ENCODE peak calls at places on chromosome 16, in ten cellular contexts. One of them, this sample, is unnamed.

GRCh38 chr16:1674751-1675664 is 3.1 kb upstream of the JPT2 start:
- DNase-seq in heart right ventricle: no peak
- DNase-seq in brain microvascular endothelial cell: peak; percentile 71
- DNase-seq in stomach: no peak
- DNase-seq in mammary epithelial cell: peak; percentile 67
- DNase-seq in foreskin fibroblast: peak; percentile 65
- DNase-seq in mucosa of descending colon: no peak
- DNase-seq in BE2C: no peak
- DNase-seq in body of pancreas: no peak
- DNase-seq in ascending aorta: no peak
- DNase-seq in this sample: peak; percentile 33

GRCh38 chr16:53905028-53905427 is 201.1 kb downstream of the FTO start:
- DNase-seq in heart right ventricle: no peak
- DNase-seq in brain microvascular endothelial cell: no peak
- DNase-seq in stomach: no peak
- DNase-seq in mammary epithelial cell: no peak
- DNase-seq in foreskin fibroblast: no peak
- DNase-seq in mucosa of descending colon: no peak
- DNase-seq in BE2C: no peak
- DNase-seq in body of pancreas: no peak
- DNase-seq in ascending aorta: no peak
- DNase-seq in this sample: no peak

GRCh38 chr16:59699786-59700185 is 965.7 kb upstream of the GOT2 start:
- DNase-seq in heart right ventricle: no peak
- DNase-seq in brain microvascular endothelial cell: no peak
- DNase-seq in stomach: no peak
- DNase-seq in mammary epithelial cell: no peak
- DNase-seq in foreskin fibroblast: no peak
- DNase-seq in mucosa of descending colon: no peak
- DNase-seq in BE2C: no peak
- DNase-seq in body of pancreas: no peak
- DNase-seq in ascending aorta: no peak
- DNase-seq in this sample: no peak

GRCh38 chr16:75938818-75939217 is 212.5 kb upstream of the CPHXL start:
- DNase-seq in heart right ventricle: no peak
- DNase-seq in brain microvascular endothelial cell: no peak
- DNase-seq in stomach: no peak
- DNase-seq in mammary epithelial cell: peak; percentile 28
- DNase-seq in foreskin fibroblast: no peak
- DNase-seq in mucosa of descending colon: no peak
- DNase-seq in BE2C: no peak
- DNase-seq in body of pancreas: no peak
- DNase-seq in ascending aorta: no peak
- DNase-seq in this sample: no peak

GRCh38 chr16:50002190-50002589 is 22.8 kb upstream of the CNEP1R1 start:
- DNase-seq in heart right ventricle: no peak
- DNase-seq in brain microvascular endothelial cell: no peak
- DNase-seq in stomach: no peak
- DNase-seq in mammary epithelial cell: peak; percentile 42
- DNase-seq in foreskin fibroblast: no peak
- DNase-seq in mucosa of descending colon: no peak
- DNase-seq in BE2C: no peak
- DNase-seq in body of pancreas: no peak
- DNase-seq in ascending aorta: no peak
- DNase-seq in this sample: no peak

GRCh38 chr16:88338111-88338510 is 44.6 kb upstream of the ZNF469 start:
- DNase-seq in heart right ventricle: no peak
- DNase-seq in brain microvascular endothelial cell: no peak
- DNase-seq in stomach: no peak
- DNase-seq in mammary epithelial cell: no peak
- DNase-seq in foreskin fibroblast: no peak
- DNase-seq in mucosa of descending colon: no peak
- DNase-seq in BE2C: no peak
- DNase-seq in body of pancreas: no peak
- DNase-seq in ascending aorta: no peak
- DNase-seq in this sample: no peak

GRCh38 chr16:88442811-88443576 is 10.1 kb upstream of the ZFPM1 start:
- DNase-seq in heart right ventricle: peak; percentile 80
- DNase-seq in brain microvascular endothelial cell: peak; percentile 27
- DNase-seq in stomach: peak; percentile 83
- DNase-seq in mammary epithelial cell: peak; percentile 62
- DNase-seq in foreskin fibroblast: peak; percentile 46
- DNase-seq in mucosa of descending colon: peak; percentile 82
- DNase-seq in BE2C: peak; percentile 84
- DNase-seq in body of pancreas: peak; percentile 80
- DNase-seq in ascending aorta: peak; percentile 78
- DNase-seq in this sample: no peak

GRCh38 chr16:77780378-77780837 is 8.0 kb upstream of the VAT1L start:
- DNase-seq in heart right ventricle: no peak
- DNase-seq in brain microvascular endothelial cell: peak; percentile 88
- DNase-seq in stomach: no peak
- DNase-seq in mammary epithelial cell: peak; percentile 77
- DNase-seq in foreskin fibroblast: peak; percentile 64
- DNase-seq in mucosa of descending colon: no peak
- DNase-seq in BE2C: no peak
- DNase-seq in body of pancreas: no peak
- DNase-seq in ascending aorta: peak; percentile 73
- DNase-seq in this sample: peak; percentile 52

GRCh38 chr16:88500255-88500661 is 47.2 kb downstream of the ZFPM1 start:
- DNase-seq in heart right ventricle: peak; percentile 42
- DNase-seq in brain microvascular endothelial cell: no peak
- DNase-seq in stomach: peak; percentile 74
- DNase-seq in mammary epithelial cell: no peak
- DNase-seq in foreskin fibroblast: no peak
- DNase-seq in mucosa of descending colon: no peak
- DNase-seq in BE2C: no peak
- DNase-seq in body of pancreas: peak; percentile 90
- DNase-seq in ascending aorta: no peak
- DNase-seq in this sample: no peak

GRCh38 chr16:19135896-19136438 is 22.2 kb downstream of the ITPRIPL2 start:
- DNase-seq in heart right ventricle: peak; percentile 45
- DNase-seq in brain microvascular endothelial cell: no peak
- DNase-seq in stomach: peak; percentile 36
- DNase-seq in mammary epithelial cell: peak; percentile 64
- DNase-seq in foreskin fibroblast: no peak
- DNase-seq in mucosa of descending colon: peak; percentile 92
- DNase-seq in BE2C: no peak
- DNase-seq in body of pancreas: no peak
- DNase-seq in ascending aorta: no peak
- DNase-seq in this sample: no peak

GRCh38 chr16:84518804-84519341 is 14.4 kb upstream of the MEAK7 start:
- DNase-seq in heart right ventricle: no peak
- DNase-seq in brain microvascular endothelial cell: no peak
- DNase-seq in stomach: no peak
- DNase-seq in mammary epithelial cell: no peak
- DNase-seq in foreskin fibroblast: no peak
- DNase-seq in mucosa of descending colon: peak; percentile 77
- DNase-seq in BE2C: no peak
- DNase-seq in body of pancreas: no peak
- DNase-seq in ascending aorta: no peak
- DNase-seq in this sample: no peak

GRCh38 chr16:11431915-11432465 is 86.7 kb downstream of the RMI2 start:
- DNase-seq in heart right ventricle: no peak
- DNase-seq in brain microvascular endothelial cell: no peak
- DNase-seq in stomach: no peak
- DNase-seq in mammary epithelial cell: no peak
- DNase-seq in foreskin fibroblast: peak; percentile 66
- DNase-seq in mucosa of descending colon: no peak
- DNase-seq in BE2C: no peak
- DNase-seq in body of pancreas: no peak
- DNase-seq in ascending aorta: no peak
- DNase-seq in this sample: no peak
- TF ChIP-seq CTCF in heart right ventricle: no peak
- TF ChIP-seq CTCF in brain microvascular endothelial cell: no peak
- TF ChIP-seq CTCF in stomach: no peak
- TF ChIP-seq CTCF in mammary epithelial cell: no peak
- TF ChIP-seq CTCF in foreskin fibroblast: no peak
- TF ChIP-seq CTCF in mucosa of descending colon: no peak
- TF ChIP-seq CTCF in BE2C: no peak
- TF ChIP-seq CTCF in body of pancreas: no peak
- TF ChIP-seq CTCF in ascending aorta: no peak
- TF ChIP-seq CTCF in this sample: no peak

GRCh38 chr16:13348416-13348815 is 447.0 kb downstream of the SHISA9 start:
- DNase-seq in heart right ventricle: no peak
- DNase-seq in brain microvascular endothelial cell: no peak
- DNase-seq in stomach: no peak
- DNase-seq in mammary epithelial cell: no peak
- DNase-seq in foreskin fibroblast: no peak
- DNase-seq in mucosa of descending colon: no peak
- DNase-seq in BE2C: no peak
- DNase-seq in body of pancreas: no peak
- DNase-seq in ascending aorta: no peak
- DNase-seq in this sample: no peak

GRCh38 chr16:13351222-13351621 is 449.8 kb downstream of the SHISA9 start:
- DNase-seq in heart right ventricle: no peak
- DNase-seq in brain microvascular endothelial cell: no peak
- DNase-seq in stomach: no peak
- DNase-seq in mammary epithelial cell: no peak
- DNase-seq in foreskin fibroblast: no peak
- DNase-seq in mucosa of descending colon: no peak
- DNase-seq in BE2C: no peak
- DNase-seq in body of pancreas: no peak
- DNase-seq in ascending aorta: no peak
- DNase-seq in this sample: no peak

GRCh38 chr16:13350000-13350399 is 448.6 kb downstream of the SHISA9 start:
- DNase-seq in heart right ventricle: no peak
- DNase-seq in brain microvascular endothelial cell: no peak
- DNase-seq in stomach: no peak
- DNase-seq in mammary epithelial cell: no peak
- DNase-seq in foreskin fibroblast: no peak
- DNase-seq in mucosa of descending colon: no peak
- DNase-seq in BE2C: no peak
- DNase-seq in body of pancreas: no peak
- DNase-seq in ascending aorta: no peak
- DNase-seq in this sample: no peak

DNA sequence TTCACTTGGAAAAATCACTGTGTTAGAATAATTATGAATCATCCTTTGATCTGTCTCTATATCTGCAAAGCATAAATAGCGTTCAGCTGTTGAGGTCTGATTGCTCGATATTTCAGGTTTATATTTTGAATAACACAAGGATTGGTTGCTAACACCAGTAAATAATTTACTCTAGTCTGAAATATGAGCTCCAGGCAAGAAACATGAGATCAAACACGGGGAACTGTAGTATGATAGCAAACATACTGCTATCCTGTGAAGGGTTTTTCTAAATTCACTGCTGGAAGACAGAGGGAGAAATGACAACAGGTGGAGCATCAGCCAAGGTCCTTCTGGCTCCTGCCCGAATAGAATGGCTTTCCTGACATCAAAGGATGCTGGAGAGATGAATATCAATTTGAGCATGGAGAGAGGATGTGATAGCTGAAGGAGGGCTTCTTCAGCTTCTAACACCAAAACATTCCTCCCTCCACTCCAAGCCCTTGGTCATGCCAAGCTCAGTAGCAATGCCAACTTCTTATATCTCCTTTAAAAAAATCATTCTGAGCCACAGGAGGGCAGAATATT is 450.3 kb downstream of the SHISA9 start:
- DNase-seq in heart right ventricle: no peak
- DNase-seq in brain microvascular endothelial cell: no peak
- DNase-seq in stomach: no peak
- DNase-seq in mammary epithelial cell: no peak
- DNase-seq in foreskin fibroblast: no peak
- DNase-seq in mucosa of descending colon: no peak
- DNase-seq in BE2C: no peak
- DNase-seq in body of pancreas: no peak
- DNase-seq in ascending aorta: no peak
- DNase-seq in this sample: no peak
- H3K4me3 ChIP-seq in heart right ventricle: no peak overlapping the region
- H3K4me3 ChIP-seq in brain microvascular endothelial cell: no peak overlapping the region
- H3K4me3 ChIP-seq in stomach: no peak overlapping the region
- H3K4me3 ChIP-seq in mammary epithelial cell: no peak overlapping the region
- H3K4me3 ChIP-seq in foreskin fibroblast: no peak overlapping the region
- H3K4me3 ChIP-seq in mucosa of descending colon: no peak overlapping the region
- H3K4me3 ChIP-seq in BE2C: no peak overlapping the region
- H3K4me3 ChIP-seq in body of pancreas: no peak overlapping the region
- H3K4me3 ChIP-seq in ascending aorta: no peak overlapping the region
- H3K4me3 ChIP-seq in this sample: no peak overlapping the region

DNA sequence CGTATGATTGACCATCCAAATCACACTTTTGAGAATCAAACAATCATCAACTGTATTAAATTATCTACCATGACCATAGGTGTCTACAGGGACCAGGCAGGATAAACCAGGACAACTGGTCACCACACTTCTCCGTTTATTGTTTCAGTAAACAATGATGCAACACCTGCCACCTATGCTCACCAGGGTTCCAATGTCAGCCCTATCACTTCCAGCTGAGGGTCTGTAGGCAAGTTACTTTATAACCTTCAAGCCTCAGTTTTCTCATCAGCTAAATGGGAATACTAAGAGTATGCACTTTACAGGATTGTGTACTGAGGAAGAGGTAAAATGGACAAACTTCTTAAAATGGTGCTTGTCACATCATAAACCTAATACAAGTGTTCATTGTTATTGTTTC is 14.9 kb downstream of the TMEM114 start:
- DNase-seq in heart right ventricle: no peak
- DNase-seq in brain microvascular endothelial cell: no peak
- DNase-seq in stomach: no peak
- DNase-seq in mammary epithelial cell: no peak
- DNase-seq in foreskin fibroblast: no peak
- DNase-seq in mucosa of descending colon: no peak
- DNase-seq in BE2C: no peak
- DNase-seq in body of pancreas: no peak
- DNase-seq in ascending aorta: no peak
- DNase-seq in this sample: no peak
- TF ChIP-seq CTCF in heart right ventricle: no peak
- TF ChIP-seq CTCF in brain microvascular endothelial cell: no peak
- TF ChIP-seq CTCF in stomach: no peak
- TF ChIP-seq CTCF in mammary epithelial cell: no peak
- TF ChIP-seq CTCF in foreskin fibroblast: no peak
- TF ChIP-seq CTCF in mucosa of descending colon: no peak
- TF ChIP-seq CTCF in BE2C: no peak
- TF ChIP-seq CTCF in body of pancreas: no peak
- TF ChIP-seq CTCF in ascending aorta: no peak
- TF ChIP-seq CTCF in this sample: no peak

DNA sequence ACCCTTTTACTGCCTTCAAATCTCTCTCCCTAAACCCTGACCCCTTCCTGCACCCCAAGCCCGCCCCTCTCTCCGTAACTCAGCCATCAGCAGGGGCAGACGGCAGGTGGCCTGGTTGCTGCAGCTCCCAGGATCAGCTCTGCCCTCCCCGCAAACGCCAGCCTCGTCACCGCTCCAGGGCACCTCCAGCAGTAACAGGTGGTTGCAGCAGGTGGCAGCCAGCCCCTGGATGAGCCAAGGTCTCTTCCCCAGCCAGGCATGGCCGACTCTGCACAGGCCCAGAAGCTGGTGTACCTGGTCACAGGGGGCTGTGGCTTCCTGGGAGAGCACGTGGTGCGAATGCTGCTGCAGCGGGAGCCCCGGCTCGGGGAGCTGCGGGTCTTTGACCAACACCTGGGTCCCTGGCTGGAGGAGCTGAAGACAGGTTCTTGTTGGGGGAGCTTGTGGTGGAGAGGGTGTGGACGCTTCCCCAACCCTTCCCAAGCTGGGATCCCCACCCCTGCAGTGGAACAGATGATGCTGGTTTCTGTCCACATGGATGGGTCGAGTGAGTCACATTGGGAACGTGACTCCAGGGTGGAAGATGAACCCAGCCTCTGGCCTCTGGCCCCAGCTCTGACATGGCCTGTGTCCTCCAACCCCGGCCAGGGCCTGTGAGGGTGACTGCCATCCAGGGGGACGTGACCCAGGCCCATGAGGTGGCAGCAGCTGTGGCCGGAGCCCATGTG is 558 bp downstream of the HSD3B7 start:
- DNase-seq in heart right ventricle: no peak
- DNase-seq in brain microvascular endothelial cell: no peak
- DNase-seq in stomach: peak; percentile 81
- DNase-seq in mammary epithelial cell: peak; percentile 32
- DNase-seq in foreskin fibroblast: peak; percentile 64
- DNase-seq in mucosa of descending colon: peak; percentile 78
- DNase-seq in BE2C: no peak
- DNase-seq in body of pancreas: peak; percentile 92
- DNase-seq in ascending aorta: no peak
- DNase-seq in this sample: no peak
- H3K4me3 ChIP-seq in heart right ventricle: peak overlapping the region; percentile 57
- H3K4me3 ChIP-seq in brain microvascular endothelial cell: peak overlapping the region; percentile 35
- H3K4me3 ChIP-seq in stomach: peak overlapping the region; percentile 52
- H3K4me3 ChIP-seq in mammary epithelial cell: peak overlapping the region; percentile 54
- H3K4me3 ChIP-seq in foreskin fibroblast: peak overlapping the region; percentile 70
- H3K4me3 ChIP-seq in mucosa of descending colon: no peak overlapping the region
- H3K4me3 ChIP-seq in BE2C: no peak overlapping the region
- H3K4me3 ChIP-seq in body of pancreas: peak overlapping the region; percentile 30
- H3K4me3 ChIP-seq in ascending aorta: peak overlapping the region; percentile 59
- H3K4me3 ChIP-seq in this sample: peak overlapping the region; percentile 30

This sample was measured in HFF-Myc.